ENCODE peak calls at places on chromosomes 11 and 22, in five cellular contexts. V, U, D, H and P are unnamed samples.

GRCh38 chr11:29127456-29127855 is 889.4 kb downstream of the KCNA4 start:
- DNase-seq in V (no peak), U (no peak), D (no peak), H (peak; percentile 19), P (no peak)

GRCh38 chr11:129614256-129614944 is 201.2 kb upstream of the TMEM45B start:
- DNase-seq in V (no peak), U (no peak), D (no peak), H (no peak), P (no peak)

GRCh38 chr11:95267814-95268213 is 36.8 kb upstream of the SESN3 start:
- DNase-seq in V (no peak), U (no peak), D (no peak), H (no peak), P (no peak)

GRCh38 chr22:30087611-30088010 is 7.3 kb downstream of the HORMAD2 start:
- DNase-seq in V (no peak), U (no peak), D (no peak), H (peak; percentile 10), P (no peak)

GRCh38 chr11:58059011-58059358 is 28.2 kb downstream of the OR6Q1 start:
- DNase-seq in V (peak; percentile 81), U (no peak), D (peak; percentile 40), H (no peak), P (peak; percentile 22)

GRCh38 chr11:86981777-86982540 is 26.8 kb upstream of the FZD4 start:
- DNase-seq in V (no peak), U (no peak), D (no peak), H (no peak), P (no peak)

GRCh38 chr22:20965888-20966855 is 883 bp upstream of the AIFM3 start:
- DNase-seq in V (no peak), U (no peak), D (no peak), H (no peak), P (no peak)

GRCh38 chr22:38247713-38248112 is 25.1 kb downstream of the TMEM184B start:
- DNase-seq in V (no peak), U (no peak), D (no peak), H (no peak), P (no peak)

GRCh38 chr11:20566591-20567434 is 32.6 kb upstream of the SLC6A5 start:
- DNase-seq in V (no peak), U (no peak), D (no peak), H (no peak), P (no peak)

GRCh38 chr22:30301995-30302809 is 12.9 kb upstream of the CASTOR1 start:
- DNase-seq in V (no peak), U (peak; percentile 71), D (no peak), H (no peak), P (peak; percentile 52)

GRCh38 chr11:16154715-16155396 is 201.5 kb downstream of the SOX6 start:
- DNase-seq in V (no peak), U (no peak), D (no peak), H (peak; percentile 52), P (no peak)

GRCh38 chr22:31142285-31142684 is 2.0 kb upstream of the PLA2G3 start:
- DNase-seq in V (no peak), U (peak; percentile 44), D (no peak), H (no peak), P (no peak)

GRCh38 chr11:66386171-66387069 is 14.9 kb upstream of the SLC29A2 start:
- DNase-seq in V (peak; percentile 66), U (peak; percentile 90), D (no peak), H (peak; percentile 61), P (peak; percentile 44)
- H3K4me3 ChIP-seq in V (peak overlapping the region; percentile 41), U (peak overlapping the region; percentile 33), D (peak overlapping the region; percentile 35), H (no peak overlapping the region), P (peak overlapping the region; percentile 5)

DNA sequence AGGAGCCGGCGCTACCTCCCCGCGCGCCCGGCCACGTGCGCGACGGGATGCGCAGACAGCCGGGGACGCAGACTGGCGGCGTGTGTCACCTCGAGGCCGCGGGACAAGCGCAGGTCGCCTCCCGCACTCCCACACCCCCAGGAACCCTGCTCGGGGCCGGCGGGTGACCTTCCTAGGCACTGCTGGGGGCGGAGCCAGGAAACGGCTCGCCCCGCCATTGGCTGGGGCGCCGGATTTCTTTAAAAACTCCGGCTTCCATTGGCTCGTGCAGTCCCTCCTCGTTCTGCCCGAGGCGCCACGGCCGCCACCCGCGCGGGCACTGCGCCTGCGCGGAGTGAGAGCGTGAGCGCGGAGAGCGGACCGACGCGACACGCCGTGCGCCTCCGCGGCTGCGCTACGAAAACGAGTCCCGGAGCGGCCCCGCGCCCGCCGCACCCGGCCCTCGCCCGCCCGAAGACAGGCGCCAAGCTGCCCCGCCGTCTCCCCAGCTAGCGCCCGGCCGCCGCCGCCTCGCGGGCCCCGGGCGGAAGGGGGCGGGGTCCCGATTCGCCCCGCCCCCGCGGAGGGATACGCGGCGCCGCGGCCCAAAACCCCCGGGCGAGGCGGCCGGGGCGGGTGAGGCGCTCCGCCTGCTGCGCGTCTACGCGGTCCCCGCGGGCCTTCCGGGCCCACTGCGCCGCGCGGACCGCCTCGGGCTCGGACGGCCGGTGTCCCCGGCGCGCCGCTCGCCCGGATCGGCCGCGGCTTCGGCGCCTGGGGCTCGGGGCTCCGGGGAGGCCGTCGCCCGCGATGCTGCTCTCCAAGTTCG is at the start of gene PIM3:
- DNase-seq in V (peak; percentile 85), U (peak; percentile 97), D (peak; percentile 52), H (peak; percentile 58), P (peak; percentile 73)
- TF ChIP-seq CTCF in V (no peak), U (no peak), D (no peak), H (no peak), P (no peak)

DNA sequence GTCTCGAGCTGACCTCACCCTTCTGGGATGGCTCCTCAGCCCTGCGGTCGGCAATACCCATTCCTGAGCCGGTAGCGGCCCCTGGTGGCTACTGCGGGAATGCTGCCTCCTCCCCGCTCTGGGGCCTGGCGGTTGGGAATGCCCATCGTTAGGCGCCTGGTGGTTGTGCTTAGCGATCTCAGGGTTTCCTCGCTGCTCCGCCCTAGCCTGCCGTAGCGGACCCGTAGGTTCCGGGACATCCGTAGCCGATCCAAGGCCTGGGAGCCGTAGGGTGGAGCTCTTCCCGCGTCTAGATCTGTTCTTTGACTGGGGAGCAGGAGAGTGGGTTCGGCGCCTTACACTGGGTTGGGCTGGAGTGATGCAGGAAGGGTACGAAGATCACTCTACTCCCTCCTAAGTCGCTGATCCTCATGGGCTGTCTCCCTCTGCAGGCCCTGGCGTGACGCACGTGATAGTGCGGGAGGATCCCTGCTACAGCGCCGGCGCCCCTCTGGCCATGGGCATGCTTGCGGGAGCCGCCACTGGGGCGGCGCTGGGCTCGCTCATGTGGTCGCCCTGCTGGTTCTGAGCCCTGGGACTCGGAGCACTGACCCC is 14.8 kb downstream of the PLEKHB1 start:
- DNase-seq in V (peak; percentile 49), U (peak; percentile 93), D (peak; percentile 16), H (peak; percentile 28), P (peak; percentile 20)
- H3K4me3 ChIP-seq in V (peak overlapping the region; percentile 55), U (peak overlapping the region; percentile 30), D (peak overlapping the region; percentile 54), H (peak overlapping the region; percentile 28), P (peak overlapping the region; percentile 40)

DNA sequence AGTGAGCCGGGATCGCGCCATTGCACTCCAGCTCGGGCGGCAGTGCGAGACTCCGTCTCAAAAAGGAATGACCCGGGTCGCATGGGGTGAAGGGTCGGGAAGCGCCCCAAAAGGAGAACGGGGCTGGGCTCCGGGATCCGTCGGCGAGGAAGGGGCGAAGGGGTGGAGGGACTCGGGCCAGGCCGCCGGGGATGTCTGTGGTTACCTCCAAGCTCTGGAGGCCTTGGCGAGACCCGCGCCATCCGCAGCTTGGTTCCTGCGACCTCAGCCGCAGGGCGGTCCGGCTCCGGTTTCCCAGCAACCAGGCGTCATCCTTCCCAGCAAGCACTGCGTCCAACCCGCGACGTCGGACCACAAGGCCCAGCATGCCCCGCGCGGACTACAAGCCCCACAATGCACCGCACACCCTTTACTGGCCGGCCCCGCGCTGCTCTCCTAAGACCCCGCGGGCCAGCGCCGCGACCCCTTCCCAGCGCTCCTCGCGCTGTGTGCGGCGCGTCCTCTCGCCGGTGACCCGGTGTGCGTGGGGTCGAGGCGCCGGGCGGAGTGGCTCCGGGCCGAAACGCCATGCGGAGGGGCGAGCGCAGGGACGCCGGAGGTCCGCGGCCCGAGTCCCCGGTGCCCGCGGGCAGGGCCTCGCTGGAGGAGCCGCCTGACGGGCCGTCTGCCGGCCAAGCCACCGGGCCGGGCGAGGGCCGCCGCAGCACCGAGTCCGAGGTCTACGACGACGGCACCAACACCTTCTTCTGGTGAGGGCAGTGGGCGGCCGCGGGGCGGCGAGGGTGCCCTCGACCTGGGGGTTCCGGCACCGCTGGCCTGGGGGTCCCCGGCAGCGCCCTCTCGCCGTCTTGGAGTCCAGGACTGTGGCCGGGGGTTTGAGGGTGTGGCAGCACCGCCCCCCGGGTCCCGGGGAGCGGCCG is at the start of gene PTDSS2:
- DNase-seq in V (peak; percentile 86), U (peak; percentile 98), D (peak; percentile 64), H (peak; percentile 82), P (peak; percentile 65)
- TF ChIP-seq CTCF in V (no peak), U (no peak), D (no peak), H (no peak), P (no peak)

DNA sequence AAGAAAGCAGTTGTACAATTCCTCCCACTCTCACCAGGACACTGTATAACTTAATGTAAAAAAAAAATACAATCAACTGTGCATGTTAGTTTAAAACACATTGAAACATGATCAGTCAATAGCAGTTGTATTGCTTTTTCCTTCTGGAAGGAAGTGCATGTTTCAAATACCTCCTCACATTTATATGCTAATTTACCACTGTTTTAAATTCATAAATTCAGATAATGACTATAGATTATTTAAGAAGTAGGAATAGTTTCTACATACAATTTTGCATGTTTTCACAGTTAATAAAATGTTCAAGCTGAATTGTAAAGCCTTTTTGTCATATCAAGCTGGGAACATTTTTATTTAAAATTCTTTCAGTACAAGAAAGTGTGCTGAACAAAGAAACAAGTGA is 3.3 kb downstream of the GRIA4 start:
- DNase-seq in V (no peak), U (no peak), D (no peak), H (no peak), P (no peak)
- H3K4me3 ChIP-seq in V (no peak overlapping the region), U (no peak overlapping the region), D (no peak overlapping the region), H (no peak overlapping the region), P (no peak overlapping the region)

GRCh38 chr11:2398664-2399355 is 1.7 kb upstream of the TSSC4 start:
- DNase-seq in V (no peak), U (no peak), D (no peak), H (no peak), P (no peak)
- TF ChIP-seq CTCF in V (peak; percentile 18), U (no peak), D (no peak), H (no peak), P (no peak)